ENCODE peak calls at places on chromosomes 16 and 17, in four cellular contexts. One of them, this sample, is unnamed.

GRCh38 chr17:53797497-53797896 is 25.2 kb upstream of the KIF2B start:
- DNase-seq in left ventricle myocardium inferior: no peak
- DNase-seq in adrenal gland: no peak
- DNase-seq in cardiac muscle cell: no peak
- DNase-seq in this sample: no peak

GRCh38 chr17:73713136-73713535 is 68.9 kb upstream of the SDK2 start:
- DNase-seq in left ventricle myocardium inferior: no peak
- DNase-seq in adrenal gland: no peak
- DNase-seq in cardiac muscle cell: no peak
- DNase-seq in this sample: no peak

GRCh38 chr17:42009170-42009569 is 8.1 kb downstream of the DNAJC7 start:
- DNase-seq in left ventricle myocardium inferior: no peak
- DNase-seq in adrenal gland: no peak
- DNase-seq in cardiac muscle cell: no peak
- DNase-seq in this sample: no peak

GRCh38 chr17:69672924-69673323 is 258.4 kb downstream of the MAP2K6 start:
- DNase-seq in left ventricle myocardium inferior: no peak
- DNase-seq in adrenal gland: no peak
- DNase-seq in cardiac muscle cell: peak
- DNase-seq in this sample: no peak

GRCh38 chr17:78997231-78997741 is 12.3 kb downstream of the CANT1 start:
- DNase-seq in left ventricle myocardium inferior: no peak
- DNase-seq in adrenal gland: peak
- DNase-seq in cardiac muscle cell: no peak
- DNase-seq in this sample: peak

GRCh38 chr16:62077998-62078397 is 41.8 kb upstream of the CDH8 start:
- DNase-seq in left ventricle myocardium inferior: no peak
- DNase-seq in adrenal gland: no peak
- DNase-seq in cardiac muscle cell: no peak
- DNase-seq in this sample: no peak

GRCh38 chr17:77322534-77323412 is 182.0 kb downstream of the SEC14L1 start:
- DNase-seq in left ventricle myocardium inferior: peak
- DNase-seq in adrenal gland: peak
- DNase-seq in cardiac muscle cell: peak
- DNase-seq in this sample: peak

GRCh38 chr17:58279016-58279671 is 1.6 kb downstream of the MPO start:
- DNase-seq in left ventricle myocardium inferior: peak
- DNase-seq in adrenal gland: peak
- DNase-seq in cardiac muscle cell: peak
- DNase-seq in this sample: no peak

GRCh38 chr16:70578035-70578434 is 54.4 kb downstream of the SF3B3 start:
- DNase-seq in left ventricle myocardium inferior: no peak
- DNase-seq in adrenal gland: no peak
- DNase-seq in cardiac muscle cell: no peak
- DNase-seq in this sample: no peak

GRCh38 chr16:80341242-80341641 is 199.6 kb upstream of the DYNLRB2 start:
- DNase-seq in left ventricle myocardium inferior: no peak
- DNase-seq in adrenal gland: no peak
- DNase-seq in cardiac muscle cell: no peak
- DNase-seq in this sample: no peak

GRCh38 chr16:997440-998051 is 16.0 kb downstream of the SOX8 start:
- DNase-seq in left ventricle myocardium inferior: peak
- DNase-seq in adrenal gland: no peak
- DNase-seq in cardiac muscle cell: peak
- DNase-seq in this sample: peak

GRCh38 chr16:50268352-50268751 is 2.0 kb downstream of the ADCY7 start:
- DNase-seq in left ventricle myocardium inferior: no peak
- DNase-seq in adrenal gland: no peak
- DNase-seq in cardiac muscle cell: no peak
- DNase-seq in this sample: no peak
- H3K4me3 ChIP-seq in left ventricle myocardium inferior: no peak
- H3K4me3 ChIP-seq in adrenal gland: no peak
- H3K4me3 ChIP-seq in cardiac muscle cell: no peak
- H3K4me3 ChIP-seq in this sample: no peak

GRCh38 chr16:88806491-88807111 is 3.0 kb downstream of the CDT1 start:
- DNase-seq in left ventricle myocardium inferior: no peak
- DNase-seq in adrenal gland: no peak
- DNase-seq in cardiac muscle cell: no peak
- DNase-seq in this sample: no peak

GRCh38 chr16:88804173-88804551 is 573 bp downstream of the CDT1 start:
- DNase-seq in left ventricle myocardium inferior: no peak
- DNase-seq in adrenal gland: no peak
- DNase-seq in cardiac muscle cell: no peak
- DNase-seq in this sample: no peak

GRCh38 chr16:88805887-88806393 is 2.4 kb downstream of the CDT1 start:
- DNase-seq in left ventricle myocardium inferior: no peak
- DNase-seq in adrenal gland: no peak
- DNase-seq in cardiac muscle cell: no peak
- DNase-seq in this sample: no peak

GRCh38 chr16:88804552-88805339 is 1.2 kb downstream of the CDT1 start:
- DNase-seq in left ventricle myocardium inferior: no peak
- DNase-seq in adrenal gland: no peak
- DNase-seq in cardiac muscle cell: no peak
- DNase-seq in this sample: no peak

GRCh38 chr16:88805340-88805715 is 1.7 kb downstream of the CDT1 start:
- DNase-seq in left ventricle myocardium inferior: no peak
- DNase-seq in adrenal gland: no peak
- DNase-seq in cardiac muscle cell: no peak
- DNase-seq in this sample: no peak
- H3K4me3 ChIP-seq in left ventricle myocardium inferior: no peak
- H3K4me3 ChIP-seq in adrenal gland: no peak
- H3K4me3 ChIP-seq in cardiac muscle cell: no peak
- H3K4me3 ChIP-seq in this sample: no peak

DNA sequence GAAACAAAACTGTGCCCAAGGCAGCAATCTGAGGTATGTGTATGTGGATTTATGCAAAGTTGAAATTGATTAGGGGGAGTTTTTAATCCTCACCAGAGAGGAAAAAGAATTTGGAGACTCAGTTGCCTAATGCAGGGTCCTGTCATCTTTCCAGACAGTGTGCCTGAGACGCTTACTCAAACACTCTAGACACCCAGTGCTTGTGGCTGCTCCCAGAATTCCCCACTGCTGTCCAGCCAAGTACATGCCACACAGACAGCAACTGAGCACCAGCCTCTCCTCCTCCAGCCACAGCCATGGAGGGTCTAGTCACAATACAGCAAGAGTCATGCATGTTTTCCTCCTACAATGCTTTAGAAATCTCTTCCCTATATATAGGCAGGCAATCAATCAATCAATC is 118.1 kb downstream of the HIC1 start:
- DNase-seq in left ventricle myocardium inferior: no peak
- DNase-seq in adrenal gland: peak
- DNase-seq in cardiac muscle cell: peak
- DNase-seq in this sample: peak
- H3K4me3 ChIP-seq in left ventricle myocardium inferior: peak
- H3K4me3 ChIP-seq in adrenal gland: peak
- H3K4me3 ChIP-seq in cardiac muscle cell: no peak
- H3K4me3 ChIP-seq in this sample: no peak

GRCh38 chr16:46832757-46833464 is 1.9 kb upstream of the C16orf87 start:
- DNase-seq in left ventricle myocardium inferior: no peak
- DNase-seq in adrenal gland: peak
- DNase-seq in cardiac muscle cell: no peak
- DNase-seq in this sample: no peak
- H3K4me3 ChIP-seq in left ventricle myocardium inferior: no peak
- H3K4me3 ChIP-seq in adrenal gland: no peak
- H3K4me3 ChIP-seq in cardiac muscle cell: no peak
- H3K4me3 ChIP-seq in this sample: no peak

This sample was measured in uterus.